ENCODE peak calls at places on chromosome 10, in six cellular contexts. P is stimulated activated CD8-positive, alpha-beta memory T cell treated with anti-CD3 and anti-CD28 coated beads, Interleukin-4, amount 100 ng/mL, for 1 hour; G is PC-3; M is T1000; N is iPS DF 19.7; F is midbrain. R is an unnamed sample.

GRCh38 chr10:102675887-102676616 is 31.8 kb downstream of the TRIM8 start:
- DNase-seq in P (no peak), G (peak; percentile 55), M (no peak), F (peak; percentile 22), N (no peak), R (no peak)

GRCh38 chr10:480928-481551 is 208.4 kb downstream of the DIP2C start:
- DNase-seq in M (no peak), F (no peak), G (no peak), P (no peak), N (no peak), R (no peak)

GRCh38 chr10:106360870-106361269 is 803.6 kb downstream of the SORCS1 start:
- DNase-seq in G (peak; percentile 93), F (no peak), N (no peak), M (no peak), P (no peak), R (no peak)

GRCh38 chr10:113369185-113369785 is 183.6 kb upstream of the HABP2 start:
- DNase-seq in G (no peak), P (no peak), N (no peak), F (no peak), M (no peak), R (no peak)

GRCh38 chr10:51422311-51423120 is 276.9 kb downstream of the CSTF2T start:
- DNase-seq in M (peak; percentile 16), P (no peak), F (peak; percentile 55), G (peak; percentile 95), N (no peak), R (no peak)

GRCh38 chr10:131859341-131860020 is 41.3 kb upstream of the PPP2R2D start:
- DNase-seq in G (no peak), M (no peak), P (no peak), N (no peak), F (no peak), R (no peak)

GRCh38 chr10:52451817-52452216 is 137.7 kb downstream of the DKK1 start:
- DNase-seq in N (no peak), G (peak; percentile 100), P (no peak), F (no peak), M (peak; percentile 11), R (no peak)

GRCh38 chr10:42594246-42594650 is 44.1 kb downstream of the ZNF33B start:
- DNase-seq in M (no peak), P (no peak), G (no peak), F (no peak), N (no peak), R (no peak)

GRCh38 chr10:844552-844951 is 87.0 kb downstream of the LARP4B start:
- DNase-seq in P (no peak), F (no peak), N (no peak), M (no peak), G (no peak), R (no peak)

GRCh38 chr10:24331457-24331856 is 122.5 kb downstream of the KIAA1217 start:
- DNase-seq in F (peak; percentile 13), G (peak; percentile 45), M (no peak), P (no peak), N (no peak), R (no peak)

GRCh38 chr10:11602919-11603523 is 8.4 kb downstream of the USP6NL start:
- DNase-seq in G (peak; percentile 51), M (no peak), F (no peak), N (no peak), P (no peak), R (no peak)

GRCh38 chr10:72257051-72257892 is 16.5 kb upstream of the DDIT4 start:
- DNase-seq in G (no peak), N (no peak), P (no peak), F (no peak), M (no peak), R (no peak)

GRCh38 chr10:47137311-47137851 is 162.6 kb upstream of the GDF10 start:
- DNase-seq in N (no peak), G (peak; percentile 62), M (peak; percentile 51), F (no peak), P (no peak), R (no peak)